ENCODE peak calls at places on chromosome X, in ten cellular contexts. R is suprapubic skin, X is upper lobe of left lung, E is A549, J is ovary, U is transverse colon, Z is K562, K is HepG2, T is esophagus muscularis mucosa, S is GM12878. Y is an unnamed sample.

GRCh38 chrX:98380556-98380955 is 1496.8 kb downstream of the RPA4 start:
- DNase-seq in R (no peak), X (no peak), E (no peak), J (no peak), U (no peak), Z (no peak), K (no peak), T (no peak), S (no peak), Y (no peak)

GRCh38 chrX:108020631-108021030 is 24.2 kb upstream of the VSIG1 start:
- DNase-seq in R (no peak), X (no peak), E (peak; percentile 46), J (no peak), U (no peak), Z (peak; percentile 12), K (no peak), T (no peak), S (no peak), Y (no peak)

GRCh38 chrX:46573896-46574336 is 351 bp downstream of the CHST7 start:
- DNase-seq in R (peak; percentile 71), X (peak; percentile 89), E (peak; percentile 83), J (peak; percentile 57), U (peak; percentile 63), Z (no peak), K (peak; percentile 53), T (no peak), S (no peak), Y (peak; percentile 19)

GRCh38 chrX:154333837-154334271 is 38.3 kb downstream of the TKTL1 start:
- DNase-seq in R (no peak), X (no peak), E (no peak), J (no peak), U (no peak), Z (no peak), K (no peak), T (no peak), S (peak; percentile 50), Y (no peak)

GRCh38 chrX:39309721-39310152 is 508.5 kb downstream of the MID1IP1 start:
- DNase-seq in R (no peak), X (no peak), E (peak; percentile 1), J (peak; percentile 58), U (no peak), Z (no peak), K (no peak), T (no peak), S (no peak), Y (peak; percentile 12)

GRCh38 chrX:3176439-3176820 is 135.2 kb downstream of the ARSF start:
- DNase-seq in R (no peak), X (no peak), E (no peak), J (no peak), U (no peak), Z (no peak), K (no peak), T (no peak), S (no peak), Y (no peak)

GRCh38 chrX:155263854-155264628 is at the start of gene RAB39B:
- DNase-seq in R (no peak), X (peak; percentile 86), E (peak; percentile 74), J (peak; percentile 13), U (peak; percentile 38), Z (no peak), K (peak; percentile 26), T (no peak), S (peak; percentile 24), Y (peak; percentile 4)

GRCh38 chrX:43677993-43678392 is 21.9 kb downstream of the MAOA start:
- DNase-seq in R (no peak), X (no peak), E (no peak), J (no peak), U (peak; percentile 33), Z (no peak), K (no peak), T (no peak), S (no peak), Y (no peak)

GRCh38 chrX:10989386-10989785 is 121.7 kb upstream of the HCCS start:
- DNase-seq in R (no peak), X (no peak), E (no peak), J (no peak), U (no peak), Z (no peak), K (no peak), T (no peak), S (no peak), Y (no peak)

GRCh38 chrX:6283826-6284225 is 55.2 kb upstream of the NLGN4X start:
- DNase-seq in R (no peak), X (no peak), E (no peak), J (no peak), U (no peak), Z (no peak), K (no peak), T (no peak), S (no peak), Y (no peak)

GRCh38 chrX:40938418-40938817 is 146.8 kb upstream of the USP9X start:
- DNase-seq in R (no peak), X (no peak), E (peak; percentile 27), J (no peak), U (no peak), Z (no peak), K (no peak), T (no peak), S (no peak), Y (no peak)

GRCh38 chrX:22742174-22742573 is 257.6 kb upstream of the DDX53 start:
- DNase-seq in R (no peak), X (no peak), E (no peak), J (no peak), U (no peak), Z (no peak), K (no peak), T (no peak), S (no peak), Y (no peak)

GRCh38 chrX:114152130-114152529 is 431.8 kb upstream of the HTR2C start:
- DNase-seq in R (no peak), X (no peak), E (peak; percentile 73), J (no peak), U (no peak), Z (peak; percentile 22), K (peak; percentile 17), T (no peak), S (no peak), Y (no peak)

GRCh38 chrX:22533898-22534297 is 261.2 kb downstream of the CBLL2 start:
- DNase-seq in R (no peak), X (no peak), E (no peak), J (no peak), U (no peak), Z (no peak), K (no peak), T (no peak), S (no peak), Y (no peak)

GRCh38 chrX:130120746-130121504 is 10.6 kb upstream of the ELF4 start:
- DNase-seq in R (peak; percentile 80), X (peak; percentile 95), E (peak; percentile 73), J (peak; percentile 78), U (peak; percentile 74), Z (peak; percentile 75), K (peak; percentile 33), T (no peak), S (no peak), Y (peak; percentile 52)

GRCh38 chrX:24153796-24154189 is 4.3 kb downstream of the ZFX start:
- DNase-seq in R (no peak), X (no peak), E (peak; percentile 14), J (no peak), U (no peak), Z (peak; percentile 23), K (no peak), T (no peak), S (no peak), Y (no peak)

GRCh38 chrX:40580537-40581332 is at the start of gene ATP6AP2:
- DNase-seq in R (peak; percentile 95), X (peak; percentile 92), E (peak; percentile 95), J (peak; percentile 84), U (peak; percentile 93), Z (peak; percentile 95), K (peak; percentile 89), T (peak; percentile 95), S (peak; percentile 90), Y (peak; percentile 85)

DNA sequence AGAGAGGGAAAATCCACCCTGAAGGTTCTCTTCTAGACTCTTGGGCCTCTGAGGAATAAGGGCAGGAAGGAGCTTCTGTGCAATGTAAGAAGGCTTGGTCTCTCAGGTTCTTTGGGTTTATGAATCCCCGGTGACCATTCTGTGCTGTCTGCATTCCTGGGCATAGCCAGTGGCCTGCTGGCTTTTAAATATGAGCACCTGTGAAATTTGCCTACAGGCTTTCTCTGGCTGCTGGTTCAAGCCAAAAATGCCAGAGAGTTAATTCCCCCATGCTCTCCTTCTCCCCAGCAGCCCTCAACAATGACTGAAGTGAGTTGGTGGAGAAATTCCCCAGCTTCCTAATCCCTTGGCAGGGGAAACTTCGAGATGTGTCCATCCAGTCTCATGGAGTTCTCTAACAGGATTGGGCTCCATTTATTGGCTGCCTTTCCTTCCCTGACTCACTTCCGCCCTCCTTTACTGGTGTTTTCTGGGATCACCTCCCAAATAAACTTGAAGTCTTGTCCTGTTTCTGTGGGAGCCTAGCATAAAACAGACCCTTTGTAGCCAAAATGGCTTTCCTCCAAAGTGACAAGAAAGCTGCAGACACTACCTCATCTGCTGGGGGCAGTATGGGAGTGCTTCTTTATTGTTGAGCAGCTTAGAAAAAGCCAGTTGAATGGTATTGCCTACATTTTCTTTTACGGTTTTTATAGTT is 179.4 kb upstream of the CASK start:
- DNase-seq in R (no peak), X (no peak), E (no peak), J (no peak), U (no peak), Z (no peak), K (no peak), T (no peak), S (no peak), Y (no peak)
- TF ChIP-seq EP300 in R (no peak), X (no peak), E (no peak), J (no peak), U (no peak), Z (no peak), K (no peak), T (no peak), S (no peak), Y (no peak)

GRCh38 chrX:119871599-119872395 is at the start of the genes NDUFA1 and RNF113A:
- DNase-seq in R (peak; percentile 87), X (peak; percentile 96), E (peak; percentile 92), J (peak; percentile 75), U (peak; percentile 89), Z (peak; percentile 80), K (peak; percentile 76), T (peak; percentile 94), S (peak; percentile 59), Y (peak; percentile 60)
- TF ChIP-seq POLR2A in R (peak; percentile 59), X (peak; percentile 86), E (peak; percentile 80), J (peak; percentile 68), U (peak; percentile 93), Z (peak; percentile 91), K (peak; percentile 86), T (no peak), S (peak; percentile 96), Y (peak; percentile 56)

DNA sequence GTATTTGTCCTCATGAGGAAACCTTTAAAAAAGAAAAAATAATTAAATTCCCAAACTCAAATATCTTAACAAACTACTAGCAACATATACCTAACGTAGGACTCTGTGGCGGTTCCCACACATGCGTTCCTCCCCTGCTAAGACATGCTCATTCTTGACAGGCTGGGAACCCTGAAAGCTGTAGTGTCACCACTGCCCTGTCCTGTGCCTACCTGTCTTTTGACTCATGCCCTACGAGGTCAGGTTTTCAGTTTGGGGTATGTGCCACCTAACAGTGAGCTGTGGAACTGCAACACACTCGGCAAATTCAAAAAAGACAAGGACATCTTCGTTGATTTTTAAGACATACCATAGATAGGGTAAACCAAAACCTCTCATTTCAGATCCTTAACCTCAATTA is 17.8 kb downstream of the IDS start:
- DNase-seq in R (no peak), X (no peak), E (peak; percentile 33), J (no peak), U (no peak), Z (peak; percentile 16), K (no peak), T (no peak), S (no peak), Y (no peak)
- TF ChIP-seq CTCF in R (peak; percentile 3), X (no peak), E (peak; percentile 20), J (no peak), U (no peak), Z (peak; percentile 24), K (no peak), T (no peak), S (peak; percentile 29), Y (no peak)

GRCh38 chrX:68998716-68999115 is 166.5 kb downstream of the PJA1 start:
- DNase-seq in R (peak; percentile 27), X (no peak), E (no peak), J (no peak), U (peak; percentile 29), Z (no peak), K (no peak), T (no peak), S (no peak), Y (no peak)
- TF ChIP-seq EP300 in R (no peak), X (no peak), E (no peak), J (no peak), U (no peak), Z (no peak), K (no peak), T (no peak), S (no peak), Y (no peak)

Y was measured in tibial nerve.